ENCODE peak calls at places on chromosome 13, in eight cellular contexts. One of them, this sample, is unnamed.

GRCh38 chr13:27053902-27054595 is 117.6 kb downstream of the USP12 start:
- DNase-seq in neural progenitor cell: no peak
- DNase-seq in A673: no peak
- DNase-seq in fibroblast of lung: peak
- DNase-seq in astrocyte: peak
- DNase-seq in GM23338: no peak
- DNase-seq in HCT116: peak
- DNase-seq in mammary epithelial cell: peak
- DNase-seq in this sample: peak

GRCh38 chr13:108176685-108177274 is 38.6 kb downstream of the LIG4 start:
- DNase-seq in neural progenitor cell: peak
- DNase-seq in A673: peak
- DNase-seq in fibroblast of lung: no peak
- DNase-seq in astrocyte: no peak
- DNase-seq in GM23338: peak
- DNase-seq in HCT116: peak
- DNase-seq in mammary epithelial cell: peak
- DNase-seq in this sample: peak

GRCh38 chr13:53439439-53440225 is 411.0 kb downstream of the OLFM4 start:
- DNase-seq in neural progenitor cell: no peak
- DNase-seq in A673: no peak
- DNase-seq in fibroblast of lung: no peak
- DNase-seq in astrocyte: no peak
- DNase-seq in GM23338: no peak
- DNase-seq in HCT116: no peak
- DNase-seq in mammary epithelial cell: no peak
- DNase-seq in this sample: no peak

GRCh38 chr13:48813518-48813917 is 159.8 kb downstream of the CYSLTR2 start:
- DNase-seq in neural progenitor cell: no peak
- DNase-seq in A673: no peak
- DNase-seq in fibroblast of lung: no peak
- DNase-seq in astrocyte: no peak
- DNase-seq in GM23338: no peak
- DNase-seq in HCT116: no peak
- DNase-seq in mammary epithelial cell: no peak
- DNase-seq in this sample: no peak

GRCh38 chr13:43558312-43558711 is 228.5 kb downstream of the ENOX1 start:
- DNase-seq in neural progenitor cell: no peak
- DNase-seq in A673: no peak
- DNase-seq in fibroblast of lung: no peak
- DNase-seq in astrocyte: no peak
- DNase-seq in GM23338: no peak
- DNase-seq in HCT116: no peak
- DNase-seq in mammary epithelial cell: no peak
- DNase-seq in this sample: no peak

GRCh38 chr13:79194727-79195126 is 211.3 kb downstream of the RBM26 start:
- DNase-seq in neural progenitor cell: no peak
- DNase-seq in A673: no peak
- DNase-seq in fibroblast of lung: no peak
- DNase-seq in astrocyte: no peak
- DNase-seq in GM23338: no peak
- DNase-seq in HCT116: no peak
- DNase-seq in mammary epithelial cell: no peak
- DNase-seq in this sample: no peak

GRCh38 chr13:49240017-49240416 is 7.7 kb upstream of the CDADC1 start:
- DNase-seq in neural progenitor cell: peak
- DNase-seq in A673: peak
- DNase-seq in fibroblast of lung: peak
- DNase-seq in astrocyte: peak
- DNase-seq in GM23338: peak
- DNase-seq in HCT116: peak
- DNase-seq in mammary epithelial cell: peak
- DNase-seq in this sample: peak

GRCh38 chr13:59780058-59780457 is 383.7 kb downstream of the DIAPH3 start:
- DNase-seq in neural progenitor cell: no peak
- DNase-seq in A673: no peak
- DNase-seq in fibroblast of lung: peak
- DNase-seq in astrocyte: no peak
- DNase-seq in GM23338: no peak
- DNase-seq in HCT116: no peak
- DNase-seq in mammary epithelial cell: peak
- DNase-seq in this sample: peak

GRCh38 chr13:100513171-100513570 is 75.4 kb downstream of the GGACT start:
- DNase-seq in neural progenitor cell: no peak
- DNase-seq in A673: no peak
- DNase-seq in fibroblast of lung: no peak
- DNase-seq in astrocyte: no peak
- DNase-seq in GM23338: no peak
- DNase-seq in HCT116: no peak
- DNase-seq in mammary epithelial cell: no peak
- DNase-seq in this sample: no peak

GRCh38 chr13:33918199-33918932 is 100.4 kb downstream of the RFC3 start:
- DNase-seq in neural progenitor cell: peak
- DNase-seq in A673: peak
- DNase-seq in fibroblast of lung: peak
- DNase-seq in astrocyte: peak
- DNase-seq in GM23338: no peak
- DNase-seq in HCT116: no peak
- DNase-seq in mammary epithelial cell: peak
- DNase-seq in this sample: peak

GRCh38 chr13:35472308-35473008 is 4.0 kb downstream of the MAB21L1 start:
- DNase-seq in neural progenitor cell: peak
- DNase-seq in A673: no peak
- DNase-seq in fibroblast of lung: no peak
- DNase-seq in astrocyte: no peak
- DNase-seq in GM23338: peak
- DNase-seq in HCT116: no peak
- DNase-seq in mammary epithelial cell: no peak
- DNase-seq in this sample: peak

GRCh38 chr13:26948353-26948752 is 187.8 kb upstream of the GPR12 start:
- DNase-seq in neural progenitor cell: no peak
- DNase-seq in A673: no peak
- DNase-seq in fibroblast of lung: no peak
- DNase-seq in astrocyte: no peak
- DNase-seq in GM23338: no peak
- DNase-seq in HCT116: no peak
- DNase-seq in mammary epithelial cell: no peak
- DNase-seq in this sample: no peak

GRCh38 chr13:24228852-24229458 is 68.4 kb downstream of the SPATA13 start:
- DNase-seq in neural progenitor cell: peak
- DNase-seq in A673: peak
- DNase-seq in fibroblast of lung: peak
- DNase-seq in astrocyte: peak
- DNase-seq in GM23338: peak
- DNase-seq in HCT116: peak
- DNase-seq in mammary epithelial cell: peak
- DNase-seq in this sample: peak

GRCh38 chr13:99366075-99366987 is 59.1 kb upstream of the GPR183 start:
- DNase-seq in neural progenitor cell: no peak
- DNase-seq in A673: no peak
- DNase-seq in fibroblast of lung: no peak
- DNase-seq in astrocyte: no peak
- DNase-seq in GM23338: no peak
- DNase-seq in HCT116: no peak
- DNase-seq in mammary epithelial cell: no peak
- DNase-seq in this sample: no peak

GRCh38 chr13:50543767-50544166 is 299.7 kb downstream of the DLEU7 start:
- DNase-seq in neural progenitor cell: peak
- DNase-seq in A673: peak
- DNase-seq in fibroblast of lung: peak
- DNase-seq in astrocyte: peak
- DNase-seq in GM23338: peak
- DNase-seq in HCT116: no peak
- DNase-seq in mammary epithelial cell: no peak
- DNase-seq in this sample: peak

GRCh38 chr13:113125506-113126264 is 3.1 kb downstream of the F10 start:
- DNase-seq in neural progenitor cell: no peak
- DNase-seq in A673: no peak
- DNase-seq in fibroblast of lung: no peak
- DNase-seq in astrocyte: no peak
- DNase-seq in GM23338: no peak
- DNase-seq in HCT116: no peak
- DNase-seq in mammary epithelial cell: no peak
- DNase-seq in this sample: no peak

GRCh38 chr13:29892149-29892548 is 41.7 kb upstream of the UBL3 start:
- DNase-seq in neural progenitor cell: no peak
- DNase-seq in A673: no peak
- DNase-seq in fibroblast of lung: no peak
- DNase-seq in astrocyte: no peak
- DNase-seq in GM23338: peak
- DNase-seq in HCT116: no peak
- DNase-seq in mammary epithelial cell: no peak
- DNase-seq in this sample: no peak

GRCh38 chr13:39505151-39505550 is 97.8 kb downstream of the LHFPL6 start:
- DNase-seq in neural progenitor cell: no peak
- DNase-seq in A673: no peak
- DNase-seq in fibroblast of lung: no peak
- DNase-seq in astrocyte: no peak
- DNase-seq in GM23338: no peak
- DNase-seq in HCT116: no peak
- DNase-seq in mammary epithelial cell: no peak
- DNase-seq in this sample: no peak

GRCh38 chr13:32164622-32165268 is 133.2 kb downstream of the FRY start:
- DNase-seq in neural progenitor cell: peak
- DNase-seq in A673: peak
- DNase-seq in fibroblast of lung: peak
- DNase-seq in astrocyte: peak
- DNase-seq in GM23338: peak
- DNase-seq in HCT116: peak
- DNase-seq in mammary epithelial cell: no peak
- DNase-seq in this sample: peak

GRCh38 chr13:73958657-73959397 is 175.4 kb downstream of the KLF12 start:
- DNase-seq in neural progenitor cell: no peak
- DNase-seq in A673: no peak
- DNase-seq in fibroblast of lung: no peak
- DNase-seq in astrocyte: no peak
- DNase-seq in GM23338: no peak
- DNase-seq in HCT116: peak
- DNase-seq in mammary epithelial cell: peak
- DNase-seq in this sample: no peak

GRCh38 chr13:41463823-41464602 is 6.7 kb downstream of the RGCC start:
- DNase-seq in neural progenitor cell: no peak
- DNase-seq in A673: no peak
- DNase-seq in fibroblast of lung: no peak
- DNase-seq in astrocyte: no peak
- DNase-seq in GM23338: no peak
- DNase-seq in HCT116: no peak
- DNase-seq in mammary epithelial cell: no peak
- DNase-seq in this sample: no peak
- H3K27ac ChIP-seq in neural progenitor cell: no peak
- H3K27ac ChIP-seq in A673: no peak
- H3K27ac ChIP-seq in fibroblast of lung: peak
- H3K27ac ChIP-seq in astrocyte: no peak
- H3K27ac ChIP-seq in GM23338: no peak
- H3K27ac ChIP-seq in HCT116: no peak
- H3K27ac ChIP-seq in mammary epithelial cell: no peak
- H3K27ac ChIP-seq in this sample: no peak

GRCh38 chr13:40583738-40584137 is 82.7 kb downstream of the FOXO1 start:
- DNase-seq in neural progenitor cell: no peak
- DNase-seq in A673: no peak
- DNase-seq in fibroblast of lung: no peak
- DNase-seq in astrocyte: no peak
- DNase-seq in GM23338: no peak
- DNase-seq in HCT116: no peak
- DNase-seq in mammary epithelial cell: peak
- DNase-seq in this sample: no peak
- TF ChIP-seq EZH2 in neural progenitor cell: no peak
- TF ChIP-seq EZH2 in A673: no peak
- TF ChIP-seq EZH2 in fibroblast of lung: no peak
- TF ChIP-seq EZH2 in astrocyte: no peak
- TF ChIP-seq EZH2 in GM23338: no peak
- TF ChIP-seq EZH2 in HCT116: no peak
- TF ChIP-seq EZH2 in mammary epithelial cell: no peak
- TF ChIP-seq EZH2 in this sample: no peak

GRCh38 chr13:109401307-109401706 is 385.1 kb downstream of the IRS2 start:
- DNase-seq in neural progenitor cell: no peak
- DNase-seq in A673: no peak
- DNase-seq in fibroblast of lung: no peak
- DNase-seq in astrocyte: no peak
- DNase-seq in GM23338: peak
- DNase-seq in HCT116: no peak
- DNase-seq in mammary epithelial cell: no peak
- DNase-seq in this sample: no peak

GRCh38 chr13:109401891-109402290 is 384.5 kb downstream of the IRS2 start:
- DNase-seq in neural progenitor cell: no peak
- DNase-seq in A673: no peak
- DNase-seq in fibroblast of lung: no peak
- DNase-seq in astrocyte: no peak
- DNase-seq in GM23338: no peak
- DNase-seq in HCT116: no peak
- DNase-seq in mammary epithelial cell: no peak
- DNase-seq in this sample: peak

GRCh38 chr13:109400192-109400591 is 386.2 kb downstream of the IRS2 start:
- DNase-seq in neural progenitor cell: no peak
- DNase-seq in A673: no peak
- DNase-seq in fibroblast of lung: peak
- DNase-seq in astrocyte: no peak
- DNase-seq in GM23338: no peak
- DNase-seq in HCT116: no peak
- DNase-seq in mammary epithelial cell: no peak
- DNase-seq in this sample: no peak

GRCh38 chr13:109402976-109403375 is 383.4 kb downstream of the IRS2 start:
- DNase-seq in neural progenitor cell: no peak
- DNase-seq in A673: no peak
- DNase-seq in fibroblast of lung: no peak
- DNase-seq in astrocyte: no peak
- DNase-seq in GM23338: no peak
- DNase-seq in HCT116: no peak
- DNase-seq in mammary epithelial cell: no peak
- DNase-seq in this sample: no peak

DNA sequence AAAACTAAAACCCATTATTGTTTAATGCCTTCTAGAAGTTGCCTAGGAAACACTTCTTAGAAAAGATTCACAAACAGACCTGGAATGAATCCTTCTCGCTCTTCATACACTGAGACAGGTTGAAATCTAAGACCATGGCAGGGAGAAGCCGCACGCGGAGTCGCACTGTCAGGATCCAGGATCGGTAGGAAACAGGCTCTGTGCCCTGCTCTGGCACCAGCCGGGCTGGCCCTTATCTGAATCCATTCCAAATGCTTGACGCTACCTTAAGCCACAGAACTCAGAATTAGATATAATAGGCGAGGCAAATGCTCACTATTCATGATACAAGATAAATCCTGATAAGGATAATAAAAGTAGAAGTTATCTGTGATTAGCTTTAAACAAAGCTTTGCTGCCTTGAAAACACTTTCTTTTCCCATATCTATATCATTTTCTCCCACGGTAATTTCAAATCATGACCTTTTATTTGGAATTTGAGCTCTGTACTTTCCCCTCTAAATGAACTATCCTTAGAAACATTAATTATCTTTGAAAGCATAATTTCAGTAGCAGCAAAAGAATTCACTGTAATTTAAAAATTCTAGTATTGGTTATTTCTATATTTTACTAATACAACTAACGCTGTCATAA is 385.6 kb downstream of the IRS2 start:
- DNase-seq in neural progenitor cell: peak
- DNase-seq in A673: no peak
- DNase-seq in fibroblast of lung: peak
- DNase-seq in astrocyte: no peak
- DNase-seq in GM23338: no peak
- DNase-seq in HCT116: no peak
- DNase-seq in mammary epithelial cell: no peak
- DNase-seq in this sample: no peak
- H3K27ac ChIP-seq in neural progenitor cell: no peak
- H3K27ac ChIP-seq in A673: peak
- H3K27ac ChIP-seq in fibroblast of lung: no peak
- H3K27ac ChIP-seq in astrocyte: no peak
- H3K27ac ChIP-seq in GM23338: no peak
- H3K27ac ChIP-seq in HCT116: no peak
- H3K27ac ChIP-seq in mammary epithelial cell: no peak
- H3K27ac ChIP-seq in this sample: no peak

GRCh38 chr13:102400619-102401125 is 1.2 kb downstream of the FGF14 start:
- DNase-seq in neural progenitor cell: peak
- DNase-seq in A673: peak
- DNase-seq in fibroblast of lung: peak
- DNase-seq in astrocyte: no peak
- DNase-seq in GM23338: peak
- DNase-seq in HCT116: no peak
- DNase-seq in mammary epithelial cell: peak
- DNase-seq in this sample: peak
- TF ChIP-seq EZH2 in neural progenitor cell: peak
- TF ChIP-seq EZH2 in A673: no peak
- TF ChIP-seq EZH2 in fibroblast of lung: no peak
- TF ChIP-seq EZH2 in astrocyte: peak
- TF ChIP-seq EZH2 in GM23338: peak
- TF ChIP-seq EZH2 in HCT116: no peak
- TF ChIP-seq EZH2 in mammary epithelial cell: no peak
- TF ChIP-seq EZH2 in this sample: peak

This sample was measured in GM23248.